ENCODE peak calls at places on chromosome 22, in four cellular contexts. H, Y, B and D are unnamed samples.

GRCh38 chr22:20291249-20291586 is 23.1 kb upstream of the RTN4R start:
- DNase-seq in H (no peak), Y (no peak), B (no peak), D (no peak)

GRCh38 chr22:19275513-19275912 is 16.0 kb downstream of the CLTCL1 start:
- DNase-seq in B (peak; percentile 44), Y (no peak), H (no peak), D (no peak)

GRCh38 chr22:40407831-40408717 is 37.7 kb downstream of the SGSM3 start:
- DNase-seq in B (no peak), H (no peak), Y (no peak), D (no peak)

GRCh38 chr22:30566125-30566524 is 8.3 kb downstream of the GAL3ST1 start:
- DNase-seq in B (no peak), Y (peak; percentile 80), H (peak; percentile 46), D (no peak)

GRCh38 chr22:17359501-17359900 is 9.8 kb upstream of the CECR2 start:
- DNase-seq in H (no peak), Y (no peak), B (peak; percentile 25), D (no peak)

GRCh38 chr22:25027959-25028840 is 75.7 kb downstream of the KIAA1671 start:
- DNase-seq in H (peak; percentile 59), Y (no peak), B (peak; percentile 45), D (peak; percentile 79)

GRCh38 chr22:22558972-22559603 is at the start of gene PRAME:
- DNase-seq in B (peak; percentile 100), Y (peak; percentile 79), H (peak; percentile 93), D (peak; percentile 93)

GRCh38 chr22:19786959-19787848 is 26.6 kb downstream of the TBX1 start:
- DNase-seq in Y (no peak), B (no peak), H (no peak), D (no peak)

GRCh38 chr22:44312766-44313165 is at the start of gene SHISAL1:
- DNase-seq in Y (no peak), B (no peak), H (no peak), D (no peak)

GRCh38 chr22:24391836-24392217 is 35.6 kb upstream of the ADORA2A start:
- DNase-seq in Y (no peak), H (no peak), B (no peak), D (no peak)

GRCh38 chr22:17260291-17260690 is 41.1 kb upstream of the ADA2 start:
- DNase-seq in B (no peak), Y (no peak), H (no peak), D (no peak)

GRCh38 chr22:20550851-20551744 is 43.7 kb downstream of the MED15 start:
- DNase-seq in H (no peak), Y (no peak), B (no peak), D (peak; percentile 25)

GRCh38 chr22:17672417-17672991 is 33.9 kb downstream of the BCL2L13 start:
- DNase-seq in Y (no peak), B (no peak), H (no peak), D (no peak)

GRCh38 chr22:22507743-22508273 is 734 bp downstream of the ZNF280B start:
- DNase-seq in Y (no peak), H (no peak), B (no peak), D (no peak)

GRCh38 chr22:36873614-36874308 is 13.0 kb downstream of the NCF4 start:
- DNase-seq in B (peak; percentile 18), H (peak; percentile 69), Y (peak; percentile 62), D (peak; percentile 25)

GRCh38 chr22:23404689-23405365 is 175.3 kb downstream of the IGLL1 start:
- DNase-seq in Y (peak; percentile 35), B (no peak), H (no peak), D (peak; percentile 81)

GRCh38 chr22:44999687-45000086 is 10.1 kb downstream of the PHF21B start:
- DNase-seq in Y (no peak), H (no peak), B (no peak), D (no peak)

GRCh38 chr22:36369004-36369921 is 18.5 kb downstream of the MYH9 start:
- DNase-seq in Y (no peak), H (no peak), B (no peak), D (no peak)

GRCh38 chr22:32564170-32565001 is 89.8 kb downstream of the FBXO7 start:
- DNase-seq in Y (no peak), B (no peak), H (peak; percentile 45), D (no peak)

GRCh38 chr22:31659246-31659645 is 2.8 kb downstream of the PISD start:
- DNase-seq in Y (no peak), H (no peak), B (no peak), D (no peak)

GRCh38 chr22:23053051-23053707 is 17.1 kb upstream of the GNAZ start:
- DNase-seq in B (no peak), H (no peak), Y (no peak), D (no peak)

GRCh38 chr22:20316844-20317401 is 2.9 kb downstream of the DGCR6L start:
- DNase-seq in Y (no peak), H (no peak), B (no peak), D (peak; percentile 7)

GRCh38 chr22:36659762-36660509 is 43.6 kb downstream of the CACNG2 start:
- DNase-seq in Y (peak; percentile 91), B (peak; percentile 88), H (peak; percentile 92), D (no peak)

GRCh38 chr22:45197606-45198462 is 34.1 kb downstream of the NUP50 start:
- DNase-seq in B (no peak), H (no peak), Y (no peak), D (no peak)

GRCh38 chr22:22981670-22982571 is 88.4 kb upstream of the GNAZ start:
- DNase-seq in B (no peak), H (no peak), Y (no peak), D (no peak)

GRCh38 chr22:40462195-40462988 is 92.0 kb downstream of the SGSM3 start:
- DNase-seq in Y (peak; percentile 9), B (no peak), H (no peak), D (no peak)

GRCh38 chr22:21876486-21877176 is 9.2 kb upstream of the MAPK1 start:
- DNase-seq in Y (no peak), H (no peak), B (peak; percentile 81), D (no peak)

GRCh38 chr22:44737414-44738346 is 14.7 kb upstream of the ARHGAP8 start:
- DNase-seq in B (no peak), Y (no peak), H (no peak), D (no peak)

GRCh38 chr22:24554316-24555159 is at the start of gene GUCD1:
- DNase-seq in B (peak; percentile 24), H (no peak), Y (no peak), D (peak; percentile 29)

GRCh38 chr22:22685586-22685985 is 41.2 kb downstream of the GGTLC2 start:
- DNase-seq in H (no peak), B (no peak), Y (no peak), D (no peak)

GRCh38 chr22:30891443-30891755 is 77.2 kb downstream of the MORC2 start:
- DNase-seq in H (no peak), Y (no peak), B (no peak), D (no peak)

GRCh38 chr22:39278040-39278439 is 33.3 kb upstream of the PDGFB start:
- DNase-seq in Y (no peak), B (no peak), H (no peak), D (no peak)

GRCh38 chr22:39130892-39131855 is 21.3 kb downstream of the CBX7 start:
- DNase-seq in Y (peak; percentile 59), B (no peak), H (no peak), D (no peak)

GRCh38 chr22:30238661-30239420 is 7.7 kb downstream of the LIF start:
- DNase-seq in H (peak; percentile 92), Y (no peak), B (peak; percentile 75), D (peak; percentile 50)

GRCh38 chr22:33986954-33987353 is 66.7 kb upstream of the LARGE1 start:
- DNase-seq in B (no peak), Y (no peak), H (no peak), D (no peak)
- TF ChIP-seq ESRRA in B (no peak), Y (no peak), H (no peak), D (no peak)

GRCh38 chr22:38086001-38086845 is 2.2 kb upstream of the SLC16A8 start:
- DNase-seq in Y (no peak), H (no peak), B (peak; percentile 32), D (no peak)

GRCh38 chr22:38083931-38084631 is at the start of gene SLC16A8:
- DNase-seq in B (no peak), Y (no peak), H (no peak), D (no peak)

GRCh38 chr22:38085056-38085455 is 1.1 kb upstream of the SLC16A8 start:
- DNase-seq in Y (no peak), H (no peak), B (no peak), D (no peak)

GRCh38 chr22:38086942-38087341 is 3.0 kb upstream of the SLC16A8 start:
- DNase-seq in Y (no peak), B (no peak), H (no peak), D (no peak)

GRCh38 chr22:38085501-38085900 is 1.5 kb upstream of the SLC16A8 start:
- DNase-seq in H (no peak), B (no peak), Y (no peak), D (no peak)
- TF ChIP-seq NR3C1 in H (no peak), B (no peak), Y (no peak), D (no peak)

GRCh38 chr22:27474711-27475547 is 326.6 kb downstream of the MN1 start:
- DNase-seq in B (no peak), Y (no peak), H (peak; percentile 68), D (peak; percentile 76)
- TF ChIP-seq ESRRA in B (no peak), Y (no peak), H (no peak), D (no peak)

DNA sequence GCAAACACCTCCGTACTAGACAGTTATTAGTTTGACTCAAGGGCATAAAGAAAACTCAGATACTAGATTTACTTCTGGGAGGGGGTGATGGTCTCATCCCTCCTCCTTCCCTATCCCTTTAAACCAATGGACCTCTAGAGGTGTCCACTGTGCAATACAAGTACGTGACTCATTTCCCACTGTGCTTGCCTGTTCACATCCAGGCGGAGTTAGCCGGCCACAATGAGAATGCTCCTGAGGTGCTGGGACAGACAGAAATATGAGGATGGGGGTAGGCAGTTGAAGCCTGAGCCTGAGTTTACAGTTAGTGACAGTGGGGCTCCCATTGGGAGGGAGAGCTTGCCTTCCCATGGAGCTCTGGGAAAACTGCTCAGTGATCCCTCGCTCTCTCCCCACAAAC is 8.4 kb upstream of the PMM1 start:
- DNase-seq in H (no peak), B (no peak), Y (no peak), D (no peak)
- TF ChIP-seq NR3C1 in H (no peak), B (no peak), Y (no peak), D (no peak)

DNA sequence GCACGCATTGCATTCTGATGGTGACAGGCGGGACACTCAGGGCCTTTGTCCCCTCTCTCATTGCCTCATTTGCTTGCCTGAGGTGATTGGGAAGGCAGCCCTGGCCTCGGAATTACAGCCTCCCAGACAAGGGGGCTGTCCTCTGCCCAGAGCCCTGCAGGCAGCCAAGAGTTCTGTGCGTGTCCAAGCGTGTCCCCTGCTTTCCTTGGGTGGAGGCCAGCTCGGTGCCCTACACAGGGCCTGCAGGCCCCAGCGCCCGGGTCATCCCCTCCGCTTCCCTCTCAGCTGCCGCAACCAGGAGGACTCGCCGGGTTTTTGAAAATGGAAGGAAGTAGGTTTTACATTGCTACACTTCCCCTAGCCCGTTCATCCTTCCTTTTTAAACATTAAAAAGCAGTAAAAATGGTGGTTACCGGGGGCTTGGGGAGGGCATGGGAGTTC is 1.9 kb downstream of the GRAMD4 start:
- DNase-seq in B (no peak), H (no peak), Y (no peak), D (no peak)
- TF ChIP-seq ESRRA in B (no peak), H (no peak), Y (no peak), D (no peak)

DNA sequence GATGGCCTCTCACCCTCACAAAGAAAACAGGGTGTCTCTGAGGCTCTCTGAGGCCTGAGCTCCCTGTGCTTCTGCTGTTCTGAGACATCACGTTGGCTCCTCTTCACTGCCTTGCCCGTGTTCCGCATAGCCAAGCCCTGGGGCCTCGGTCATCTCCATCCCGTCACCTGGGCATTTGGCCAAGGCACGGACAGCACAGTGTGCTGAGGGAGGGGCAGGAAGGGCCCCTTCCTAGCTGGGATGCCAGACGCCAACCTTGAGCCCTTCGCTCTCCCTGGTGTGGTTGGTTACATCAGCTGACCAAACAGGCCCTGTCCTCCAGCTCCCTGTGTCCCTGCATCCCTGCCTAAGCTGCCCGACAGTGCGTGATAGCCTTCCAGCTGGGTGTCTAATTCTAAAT is 25.9 kb downstream of the MOV10L1 start:
- DNase-seq in Y (peak; percentile 46), H (no peak), B (no peak), D (no peak)
- TF ChIP-seq NR3C1 in Y (no peak), H (no peak), B (no peak), D (no peak)